ENCODE peak calls at places on chromosomes 2 and 18, in five cellular contexts. One of them, this sample, is unnamed. For H3K36me3, the result is how much of the 10 kb centered on the place peaks cover.

GRCh38 chr2:74741651-74742050 is 87.6 kb downstream of the SEMA4F start:
- DNase-seq in spleen: no peak
- DNase-seq in colonic mucosa: no peak
- DNase-seq in astrocyte: no peak
- DNase-seq in CD8-positive, alpha-beta T cell: no peak
- DNase-seq in this sample: no peak

GRCh38 chr2:132815522-132815921 is 145.5 kb upstream of the LYPD1 start:
- DNase-seq in spleen: no peak
- DNase-seq in colonic mucosa: no peak
- DNase-seq in astrocyte: peak
- DNase-seq in CD8-positive, alpha-beta T cell: no peak
- DNase-seq in this sample: peak

GRCh38 chr2:70671059-70671685 is 96.8 kb downstream of the ADD2 start:
- DNase-seq in spleen: peak
- DNase-seq in colonic mucosa: no peak
- DNase-seq in astrocyte: peak
- DNase-seq in CD8-positive, alpha-beta T cell: no peak
- DNase-seq in this sample: no peak

GRCh38 chr2:214006601-214007000 is 404.3 kb upstream of the VWC2L start:
- DNase-seq in spleen: no peak
- DNase-seq in colonic mucosa: no peak
- DNase-seq in astrocyte: peak
- DNase-seq in CD8-positive, alpha-beta T cell: no peak
- DNase-seq in this sample: no peak

GRCh38 chr2:220275454-220275853 is 648.0 kb downstream of the SLC4A3 start:
- DNase-seq in spleen: no peak
- DNase-seq in colonic mucosa: no peak
- DNase-seq in astrocyte: peak
- DNase-seq in CD8-positive, alpha-beta T cell: no peak
- DNase-seq in this sample: no peak

GRCh38 chr2:73920577-73921545 is 5.8 kb upstream of the DGUOK start:
- DNase-seq in spleen: peak
- DNase-seq in colonic mucosa: peak
- DNase-seq in astrocyte: no peak
- DNase-seq in CD8-positive, alpha-beta T cell: peak
- DNase-seq in this sample: no peak

GRCh38 chr2:210199186-210199765 is 26.0 kb downstream of the ACADL start:
- DNase-seq in spleen: no peak
- DNase-seq in colonic mucosa: no peak
- DNase-seq in astrocyte: peak
- DNase-seq in CD8-positive, alpha-beta T cell: no peak
- DNase-seq in this sample: no peak

GRCh38 chr2:201237486-201238241 is 22.7 kb upstream of the CASP8 start:
- DNase-seq in spleen: no peak
- DNase-seq in colonic mucosa: no peak
- DNase-seq in astrocyte: no peak
- DNase-seq in CD8-positive, alpha-beta T cell: no peak
- DNase-seq in this sample: no peak

GRCh38 chr18:3914833-3915598 is 465.0 kb downstream of the TGIF1 start:
- DNase-seq in spleen: no peak
- DNase-seq in colonic mucosa: no peak
- DNase-seq in astrocyte: no peak
- DNase-seq in CD8-positive, alpha-beta T cell: no peak
- DNase-seq in this sample: no peak

GRCh38 chr2:205408690-205409089 is 273.6 kb upstream of the NRP2 start:
- DNase-seq in spleen: no peak
- DNase-seq in colonic mucosa: no peak
- DNase-seq in astrocyte: peak
- DNase-seq in CD8-positive, alpha-beta T cell: no peak
- DNase-seq in this sample: no peak
- TF ChIP-seq CTCF in spleen: no peak
- TF ChIP-seq CTCF in colonic mucosa: no peak
- TF ChIP-seq CTCF in astrocyte: no peak
- TF ChIP-seq CTCF in CD8-positive, alpha-beta T cell: no peak
- TF ChIP-seq CTCF in this sample: no peak

DNA sequence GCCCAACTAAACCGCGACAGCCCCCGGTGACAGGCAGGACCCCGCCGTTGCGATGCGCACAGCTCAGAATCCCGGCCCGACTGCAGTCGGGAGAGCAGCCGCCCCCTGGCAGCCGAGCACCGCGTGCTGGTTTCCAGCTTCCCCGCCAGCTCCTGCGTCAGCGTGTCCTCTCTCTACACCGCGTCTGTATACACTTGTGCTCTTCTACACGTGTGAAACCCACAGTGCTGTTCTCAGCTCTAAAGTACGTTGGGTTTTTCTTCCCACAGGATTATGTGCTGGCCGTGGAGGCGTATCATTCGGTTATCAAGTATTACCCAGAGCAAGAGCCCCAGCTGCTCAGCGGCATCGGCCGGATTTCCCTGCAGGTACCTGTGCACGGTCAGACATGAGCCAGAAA is 54.0 kb downstream of the ADI1 start:
- DNase-seq in spleen: peak
- DNase-seq in colonic mucosa: no peak
- DNase-seq in astrocyte: peak
- DNase-seq in CD8-positive, alpha-beta T cell: no peak
- DNase-seq in this sample: no peak
- H3K36me3 ChIP-seq in spleen: under half
- H3K36me3 ChIP-seq in colonic mucosa: under half
- H3K36me3 ChIP-seq in astrocyte: under half
- H3K36me3 ChIP-seq in CD8-positive, alpha-beta T cell: half or more
- H3K36me3 ChIP-seq in this sample: under half

GRCh38 chr2:189168876-189169499 is 10.6 kb downstream of the COL5A2 start:
- DNase-seq in spleen: no peak
- DNase-seq in colonic mucosa: no peak
- DNase-seq in astrocyte: no peak
- DNase-seq in CD8-positive, alpha-beta T cell: no peak
- DNase-seq in this sample: no peak

GRCh38 chr2:189178007-189178406 is 1.6 kb downstream of the COL5A2 start:
- DNase-seq in spleen: no peak
- DNase-seq in colonic mucosa: no peak
- DNase-seq in astrocyte: no peak
- DNase-seq in CD8-positive, alpha-beta T cell: no peak
- DNase-seq in this sample: no peak

GRCh38 chr2:189177441-189177840 is 2.1 kb downstream of the COL5A2 start:
- DNase-seq in spleen: no peak
- DNase-seq in colonic mucosa: no peak
- DNase-seq in astrocyte: no peak
- DNase-seq in CD8-positive, alpha-beta T cell: no peak
- DNase-seq in this sample: no peak

GRCh38 chr2:189175869-189176431 is 3.6 kb downstream of the COL5A2 start:
- DNase-seq in spleen: no peak
- DNase-seq in colonic mucosa: no peak
- DNase-seq in astrocyte: no peak
- DNase-seq in CD8-positive, alpha-beta T cell: no peak
- DNase-seq in this sample: no peak

GRCh38 chr2:189171956-189172609 is 7.5 kb downstream of the COL5A2 start:
- DNase-seq in spleen: no peak
- DNase-seq in colonic mucosa: no peak
- DNase-seq in astrocyte: no peak
- DNase-seq in CD8-positive, alpha-beta T cell: no peak
- DNase-seq in this sample: no peak
- TF ChIP-seq CTCF in spleen: no peak
- TF ChIP-seq CTCF in colonic mucosa: no peak
- TF ChIP-seq CTCF in astrocyte: no peak
- TF ChIP-seq CTCF in CD8-positive, alpha-beta T cell: no peak
- TF ChIP-seq CTCF in this sample: no peak

GRCh38 chr2:204850576-204850975 is 305.3 kb downstream of the PARD3B start:
- DNase-seq in spleen: no peak
- DNase-seq in colonic mucosa: no peak
- DNase-seq in astrocyte: no peak
- DNase-seq in CD8-positive, alpha-beta T cell: no peak
- DNase-seq in this sample: no peak

GRCh38 chr2:204846471-204846870 is 301.2 kb downstream of the PARD3B start:
- DNase-seq in spleen: no peak
- DNase-seq in colonic mucosa: no peak
- DNase-seq in astrocyte: no peak
- DNase-seq in CD8-positive, alpha-beta T cell: no peak
- DNase-seq in this sample: no peak

GRCh38 chr2:204853905-204854304 is 308.6 kb downstream of the PARD3B start:
- DNase-seq in spleen: no peak
- DNase-seq in colonic mucosa: no peak
- DNase-seq in astrocyte: no peak
- DNase-seq in CD8-positive, alpha-beta T cell: no peak
- DNase-seq in this sample: no peak

GRCh38 chr2:204849887-204850286 is 304.6 kb downstream of the PARD3B start:
- DNase-seq in spleen: no peak
- DNase-seq in colonic mucosa: no peak
- DNase-seq in astrocyte: no peak
- DNase-seq in CD8-positive, alpha-beta T cell: no peak
- DNase-seq in this sample: no peak
- H3K36me3 ChIP-seq in spleen: under half
- H3K36me3 ChIP-seq in colonic mucosa: under half
- H3K36me3 ChIP-seq in astrocyte: under half
- H3K36me3 ChIP-seq in CD8-positive, alpha-beta T cell: under half
- H3K36me3 ChIP-seq in this sample: under half

GRCh38 chr2:40760071-40760666 is 308.3 kb upstream of the SLC8A1 start:
- DNase-seq in spleen: no peak
- DNase-seq in colonic mucosa: no peak
- DNase-seq in astrocyte: peak
- DNase-seq in CD8-positive, alpha-beta T cell: no peak
- DNase-seq in this sample: no peak
- TF ChIP-seq CTCF in spleen: peak
- TF ChIP-seq CTCF in colonic mucosa: peak
- TF ChIP-seq CTCF in astrocyte: peak
- TF ChIP-seq CTCF in CD8-positive, alpha-beta T cell: no peak
- TF ChIP-seq CTCF in this sample: peak

DNA sequence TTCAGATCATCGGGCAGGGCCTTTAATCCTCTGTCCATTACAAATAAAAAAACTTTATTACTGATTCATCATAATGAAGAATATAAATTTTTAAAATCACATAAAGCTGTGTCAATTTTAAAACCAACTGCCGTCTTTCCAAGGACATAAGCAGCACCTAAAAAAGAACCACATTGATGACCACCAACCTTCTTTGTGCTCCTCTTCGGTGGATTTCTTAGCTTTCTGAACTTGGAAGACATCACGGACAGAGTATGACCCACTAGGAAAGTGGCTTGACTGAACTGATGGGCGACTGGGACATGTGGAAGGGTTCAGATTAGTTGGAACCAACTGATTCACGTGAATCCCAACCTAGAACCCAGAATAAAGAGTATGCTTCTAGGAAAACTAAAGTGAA is 68.9 kb downstream of the EIF5B start:
- DNase-seq in spleen: no peak
- DNase-seq in colonic mucosa: no peak
- DNase-seq in astrocyte: no peak
- DNase-seq in CD8-positive, alpha-beta T cell: no peak
- DNase-seq in this sample: no peak
- H3K36me3 ChIP-seq in spleen: under half
- H3K36me3 ChIP-seq in colonic mucosa: under half
- H3K36me3 ChIP-seq in astrocyte: half or more
- H3K36me3 ChIP-seq in CD8-positive, alpha-beta T cell: under half
- H3K36me3 ChIP-seq in this sample: under half

DNA sequence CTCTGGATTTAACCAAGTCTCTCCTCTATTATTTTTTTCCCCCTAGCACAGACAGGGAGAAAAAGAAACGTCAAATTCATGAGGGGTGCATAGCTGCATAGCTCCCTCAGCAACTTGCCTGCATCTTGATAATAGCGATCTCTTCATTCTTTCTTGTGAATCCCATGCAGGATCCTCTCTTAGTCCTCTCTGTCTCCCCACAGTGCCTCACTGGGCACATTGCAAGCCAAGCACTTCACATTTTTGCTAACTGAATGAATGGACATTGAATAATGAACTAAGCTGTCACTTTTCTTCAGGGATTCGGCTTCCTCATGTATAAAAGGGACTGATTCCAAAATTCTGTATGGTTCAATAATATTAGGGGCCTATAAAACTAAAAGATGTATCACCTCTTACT is 2.9 kb upstream of the EPB41L3 start:
- DNase-seq in spleen: no peak
- DNase-seq in colonic mucosa: no peak
- DNase-seq in astrocyte: peak
- DNase-seq in CD8-positive, alpha-beta T cell: no peak
- DNase-seq in this sample: peak
- TF ChIP-seq CTCF in spleen: no peak
- TF ChIP-seq CTCF in colonic mucosa: no peak
- TF ChIP-seq CTCF in astrocyte: peak
- TF ChIP-seq CTCF in CD8-positive, alpha-beta T cell: no peak
- TF ChIP-seq CTCF in this sample: peak

DNA sequence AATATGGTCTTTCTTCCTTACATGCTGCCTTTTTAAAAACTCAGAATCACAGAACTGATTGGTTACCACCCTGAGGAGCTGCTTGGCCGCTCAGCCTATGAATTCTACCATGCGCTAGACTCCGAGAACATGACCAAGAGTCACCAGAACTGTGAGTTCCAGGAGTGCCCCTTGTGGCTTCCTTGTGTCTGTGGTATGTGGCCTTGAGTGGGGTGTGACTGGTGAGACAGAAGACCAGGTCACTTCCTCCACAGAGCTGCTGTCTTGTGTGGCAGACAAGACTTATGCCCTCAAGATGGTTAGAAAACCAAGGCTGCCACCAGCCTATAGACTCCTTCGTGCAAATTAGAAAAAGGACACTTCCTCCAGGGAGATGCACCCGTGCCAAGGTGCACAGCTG is 72.6 kb downstream of the EPAS1 start:
- DNase-seq in spleen: no peak
- DNase-seq in colonic mucosa: no peak
- DNase-seq in astrocyte: no peak
- DNase-seq in CD8-positive, alpha-beta T cell: no peak
- DNase-seq in this sample: no peak
- H3K36me3 ChIP-seq in spleen: under half
- H3K36me3 ChIP-seq in colonic mucosa: under half
- H3K36me3 ChIP-seq in astrocyte: under half
- H3K36me3 ChIP-seq in CD8-positive, alpha-beta T cell: under half
- H3K36me3 ChIP-seq in this sample: under half

GRCh38 chr2:30514134-30514860 is 67.3 kb downstream of the LCLAT1 start:
- DNase-seq in spleen: no peak
- DNase-seq in colonic mucosa: no peak
- DNase-seq in astrocyte: peak
- DNase-seq in CD8-positive, alpha-beta T cell: no peak
- DNase-seq in this sample: no peak
- TF ChIP-seq CTCF in spleen: no peak
- TF ChIP-seq CTCF in colonic mucosa: no peak
- TF ChIP-seq CTCF in astrocyte: no peak
- TF ChIP-seq CTCF in CD8-positive, alpha-beta T cell: no peak
- TF ChIP-seq CTCF in this sample: no peak

GRCh38 chr2:239778861-239779591 is 246.1 kb downstream of the NDUFA10 start:
- DNase-seq in spleen: peak
- DNase-seq in colonic mucosa: no peak
- DNase-seq in astrocyte: no peak
- DNase-seq in CD8-positive, alpha-beta T cell: no peak
- DNase-seq in this sample: no peak
- H3K36me3 ChIP-seq in spleen: under half
- H3K36me3 ChIP-seq in colonic mucosa: under half
- H3K36me3 ChIP-seq in astrocyte: under half
- H3K36me3 ChIP-seq in CD8-positive, alpha-beta T cell: under half
- H3K36me3 ChIP-seq in this sample: under half

This sample was measured in kidney epithelial cell.